ENCODE peak calls at places on chromosomes 12 and 14, in six cellular contexts. One of them, this sample, is unnamed.

GRCh38 chr14:28767851-28768548 is 1.4 kb downstream of the FOXG1 start:
- DNase-seq in cardiac muscle cell: no peak
- DNase-seq in NB4: no peak
- DNase-seq in astrocyte of the cerebellum: no peak
- DNase-seq in endodermal cell: peak
- DNase-seq in astrocyte of the spinal cord: no peak
- DNase-seq in this sample: no peak

GRCh38 chr12:40993158-40993557 is 195.0 kb upstream of the PDZRN4 start:
- DNase-seq in cardiac muscle cell: no peak
- DNase-seq in NB4: no peak
- DNase-seq in astrocyte of the cerebellum: no peak
- DNase-seq in endodermal cell: no peak
- DNase-seq in astrocyte of the spinal cord: no peak
- DNase-seq in this sample: no peak

GRCh38 chr14:90599339-90599738 is 202.5 kb downstream of the CALM1 start:
- DNase-seq in cardiac muscle cell: no peak
- DNase-seq in NB4: no peak
- DNase-seq in astrocyte of the cerebellum: no peak
- DNase-seq in endodermal cell: no peak
- DNase-seq in astrocyte of the spinal cord: no peak
- DNase-seq in this sample: no peak

GRCh38 chr12:49838973-49839633 is 3.8 kb downstream of the BCDIN3D start:
- DNase-seq in cardiac muscle cell: peak
- DNase-seq in NB4: peak
- DNase-seq in astrocyte of the cerebellum: no peak
- DNase-seq in endodermal cell: peak
- DNase-seq in astrocyte of the spinal cord: peak
- DNase-seq in this sample: no peak

GRCh38 chr12:11686135-11686534 is 36.7 kb downstream of the ETV6 start:
- DNase-seq in cardiac muscle cell: no peak
- DNase-seq in NB4: no peak
- DNase-seq in astrocyte of the cerebellum: no peak
- DNase-seq in endodermal cell: no peak
- DNase-seq in astrocyte of the spinal cord: no peak
- DNase-seq in this sample: no peak

GRCh38 chr14:99628832-99629618 is 15.9 kb upstream of the HHIPL1 start:
- DNase-seq in cardiac muscle cell: peak
- DNase-seq in NB4: peak
- DNase-seq in astrocyte of the cerebellum: no peak
- DNase-seq in endodermal cell: peak
- DNase-seq in astrocyte of the spinal cord: peak
- DNase-seq in this sample: no peak

GRCh38 chr12:40569626-40570179 is 122.5 kb upstream of the CNTN1 start:
- DNase-seq in cardiac muscle cell: no peak
- DNase-seq in NB4: no peak
- DNase-seq in astrocyte of the cerebellum: no peak
- DNase-seq in endodermal cell: no peak
- DNase-seq in astrocyte of the spinal cord: no peak
- DNase-seq in this sample: no peak

GRCh38 chr12:94267530-94267877 is 119.1 kb downstream of the PLXNC1 start:
- DNase-seq in cardiac muscle cell: no peak
- DNase-seq in NB4: no peak
- DNase-seq in astrocyte of the cerebellum: no peak
- DNase-seq in endodermal cell: peak
- DNase-seq in astrocyte of the spinal cord: no peak
- DNase-seq in this sample: no peak

GRCh38 chr12:69837191-69838085 is 12.4 kb downstream of the MYRFL start:
- DNase-seq in cardiac muscle cell: no peak
- DNase-seq in NB4: peak
- DNase-seq in astrocyte of the cerebellum: no peak
- DNase-seq in endodermal cell: no peak
- DNase-seq in astrocyte of the spinal cord: no peak
- DNase-seq in this sample: no peak

GRCh38 chr14:60658909-60659585 is 9.8 kb upstream of the SIX1 start:
- DNase-seq in cardiac muscle cell: no peak
- DNase-seq in NB4: no peak
- DNase-seq in astrocyte of the cerebellum: no peak
- DNase-seq in endodermal cell: no peak
- DNase-seq in astrocyte of the spinal cord: no peak
- DNase-seq in this sample: no peak

GRCh38 chr14:104770072-104770579 is 17.2 kb downstream of the SIVA1 start:
- DNase-seq in cardiac muscle cell: no peak
- DNase-seq in NB4: no peak
- DNase-seq in astrocyte of the cerebellum: no peak
- DNase-seq in endodermal cell: no peak
- DNase-seq in astrocyte of the spinal cord: no peak
- DNase-seq in this sample: no peak

GRCh38 chr14:104724407-104724980 is 465 bp downstream of the ADSS1 start:
- DNase-seq in cardiac muscle cell: peak
- DNase-seq in NB4: no peak
- DNase-seq in astrocyte of the cerebellum: no peak
- DNase-seq in endodermal cell: no peak
- DNase-seq in astrocyte of the spinal cord: no peak
- DNase-seq in this sample: no peak

GRCh38 chr12:117284160-117284559 is 77.3 kb downstream of the NOS1 start:
- DNase-seq in cardiac muscle cell: no peak
- DNase-seq in NB4: no peak
- DNase-seq in astrocyte of the cerebellum: no peak
- DNase-seq in endodermal cell: no peak
- DNase-seq in astrocyte of the spinal cord: no peak
- DNase-seq in this sample: no peak

GRCh38 chr12:83128529-83128928 is 441.8 kb downstream of the TMTC2 start:
- DNase-seq in cardiac muscle cell: no peak
- DNase-seq in NB4: no peak
- DNase-seq in astrocyte of the cerebellum: no peak
- DNase-seq in endodermal cell: no peak
- DNase-seq in astrocyte of the spinal cord: no peak
- DNase-seq in this sample: no peak

GRCh38 chr12:104643921-104644669 is 187.3 kb downstream of the CHST11 start:
- DNase-seq in cardiac muscle cell: no peak
- DNase-seq in NB4: no peak
- DNase-seq in astrocyte of the cerebellum: no peak
- DNase-seq in endodermal cell: no peak
- DNase-seq in astrocyte of the spinal cord: no peak
- DNase-seq in this sample: no peak

GRCh38 chr14:28896337-28896736 is 129.8 kb downstream of the FOXG1 start:
- DNase-seq in cardiac muscle cell: no peak
- DNase-seq in NB4: no peak
- DNase-seq in astrocyte of the cerebellum: no peak
- DNase-seq in endodermal cell: no peak
- DNase-seq in astrocyte of the spinal cord: no peak
- DNase-seq in this sample: no peak

GRCh38 chr14:32588448-32589320 is 259.6 kb downstream of the AKAP6 start:
- DNase-seq in cardiac muscle cell: peak
- DNase-seq in NB4: peak
- DNase-seq in astrocyte of the cerebellum: peak
- DNase-seq in endodermal cell: peak
- DNase-seq in astrocyte of the spinal cord: peak
- DNase-seq in this sample: no peak

GRCh38 chr12:69056743-69057515 is 124.0 kb upstream of the CPM start:
- DNase-seq in cardiac muscle cell: no peak
- DNase-seq in NB4: no peak
- DNase-seq in astrocyte of the cerebellum: peak
- DNase-seq in endodermal cell: no peak
- DNase-seq in astrocyte of the spinal cord: peak
- DNase-seq in this sample: peak

GRCh38 chr12:102539651-102540553 is 59.5 kb upstream of the IGF1 start:
- DNase-seq in cardiac muscle cell: peak
- DNase-seq in NB4: no peak
- DNase-seq in astrocyte of the cerebellum: no peak
- DNase-seq in endodermal cell: peak
- DNase-seq in astrocyte of the spinal cord: no peak
- DNase-seq in this sample: peak

GRCh38 chr12:110253176-110253575 is 27.9 kb upstream of the ATP2A2 start:
- DNase-seq in cardiac muscle cell: peak
- DNase-seq in NB4: peak
- DNase-seq in astrocyte of the cerebellum: no peak
- DNase-seq in endodermal cell: peak
- DNase-seq in astrocyte of the spinal cord: peak
- DNase-seq in this sample: no peak

GRCh38 chr14:21072102-21072501 is 2.0 kb downstream of the ARHGEF40 start:
- DNase-seq in cardiac muscle cell: no peak
- DNase-seq in NB4: peak
- DNase-seq in astrocyte of the cerebellum: no peak
- DNase-seq in endodermal cell: no peak
- DNase-seq in astrocyte of the spinal cord: peak
- DNase-seq in this sample: no peak
- H3K4me3 ChIP-seq in cardiac muscle cell: no peak
- H3K4me3 ChIP-seq in NB4: peak
- H3K4me3 ChIP-seq in astrocyte of the cerebellum: peak
- H3K4me3 ChIP-seq in endodermal cell: peak
- H3K4me3 ChIP-seq in astrocyte of the spinal cord: peak
- H3K4me3 ChIP-seq in this sample: peak

GRCh38 chr14:74610199-74610865 is 1.7 kb downstream of the LTBP2 start:
- DNase-seq in cardiac muscle cell: no peak
- DNase-seq in NB4: no peak
- DNase-seq in astrocyte of the cerebellum: no peak
- DNase-seq in endodermal cell: no peak
- DNase-seq in astrocyte of the spinal cord: no peak
- DNase-seq in this sample: no peak

GRCh38 chr14:74606727-74607126 is 5.3 kb downstream of the LTBP2 start:
- DNase-seq in cardiac muscle cell: no peak
- DNase-seq in NB4: no peak
- DNase-seq in astrocyte of the cerebellum: no peak
- DNase-seq in endodermal cell: no peak
- DNase-seq in astrocyte of the spinal cord: no peak
- DNase-seq in this sample: no peak

GRCh38 chr14:74610866-74611671 is 968 bp downstream of the LTBP2 start:
- DNase-seq in cardiac muscle cell: no peak
- DNase-seq in NB4: no peak
- DNase-seq in astrocyte of the cerebellum: no peak
- DNase-seq in endodermal cell: peak
- DNase-seq in astrocyte of the spinal cord: peak
- DNase-seq in this sample: no peak

GRCh38 chr14:74609721-74610120 is 2.3 kb downstream of the LTBP2 start:
- DNase-seq in cardiac muscle cell: no peak
- DNase-seq in NB4: no peak
- DNase-seq in astrocyte of the cerebellum: no peak
- DNase-seq in endodermal cell: no peak
- DNase-seq in astrocyte of the spinal cord: peak
- DNase-seq in this sample: no peak

DNA sequence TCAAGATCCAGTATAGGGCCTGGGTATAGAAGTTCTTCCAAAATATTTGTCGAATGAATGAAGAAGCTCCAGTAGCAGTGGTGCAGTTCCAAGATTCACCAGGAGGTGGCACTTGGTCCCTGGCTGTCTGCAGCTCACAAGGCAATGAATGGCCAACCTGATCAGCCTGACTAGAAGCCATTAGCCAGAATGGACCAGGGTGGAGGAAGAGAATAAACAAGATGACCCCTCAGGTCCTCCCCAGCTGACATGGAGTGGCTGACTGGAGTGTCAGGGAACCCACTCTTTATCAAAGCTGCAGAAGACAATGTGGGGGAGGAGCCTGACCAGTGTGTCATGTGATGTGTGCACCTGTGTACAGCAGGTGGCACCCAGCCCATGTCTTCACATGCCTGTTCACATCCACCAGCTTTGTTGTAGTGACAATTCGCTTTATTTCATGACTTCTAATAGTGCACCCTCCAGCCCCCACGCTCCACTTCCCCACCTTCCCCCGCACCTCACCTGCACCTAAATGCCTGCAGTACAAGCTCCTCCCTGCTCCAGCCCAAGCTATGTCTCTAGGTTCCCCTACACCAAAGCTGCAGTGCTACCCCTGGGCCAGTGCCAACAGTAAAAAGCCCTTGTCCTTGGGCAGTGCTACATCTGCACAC is 3.0 kb downstream of the LTBP2 start:
- DNase-seq in cardiac muscle cell: peak
- DNase-seq in NB4: peak
- DNase-seq in astrocyte of the cerebellum: peak
- DNase-seq in endodermal cell: peak
- DNase-seq in astrocyte of the spinal cord: peak
- DNase-seq in this sample: peak
- TF ChIP-seq CTCF in cardiac muscle cell: peak
- TF ChIP-seq CTCF in NB4: peak
- TF ChIP-seq CTCF in astrocyte of the cerebellum: peak
- TF ChIP-seq CTCF in endodermal cell: peak
- TF ChIP-seq CTCF in astrocyte of the spinal cord: peak
- TF ChIP-seq CTCF in this sample: peak

GRCh38 chr12:57745485-57745881 is 644 bp downstream of the TSPAN31 start:
- DNase-seq in cardiac muscle cell: no peak
- DNase-seq in NB4: peak
- DNase-seq in astrocyte of the cerebellum: no peak
- DNase-seq in endodermal cell: peak
- DNase-seq in astrocyte of the spinal cord: no peak
- DNase-seq in this sample: no peak

GRCh38 chr12:57744777-57745484 is at the start of gene TSPAN31:
- DNase-seq in cardiac muscle cell: peak
- DNase-seq in NB4: peak
- DNase-seq in astrocyte of the cerebellum: peak
- DNase-seq in endodermal cell: peak
- DNase-seq in astrocyte of the spinal cord: peak
- DNase-seq in this sample: peak

GRCh38 chr12:57744194-57744776 is 554 bp upstream of the TSPAN31 start:
- DNase-seq in cardiac muscle cell: no peak
- DNase-seq in NB4: no peak
- DNase-seq in astrocyte of the cerebellum: no peak
- DNase-seq in endodermal cell: no peak
- DNase-seq in astrocyte of the spinal cord: no peak
- DNase-seq in this sample: no peak

GRCh38 chr12:57743769-57744168 is 1.1 kb upstream of the TSPAN31 start:
- DNase-seq in cardiac muscle cell: no peak
- DNase-seq in NB4: no peak
- DNase-seq in astrocyte of the cerebellum: no peak
- DNase-seq in endodermal cell: no peak
- DNase-seq in astrocyte of the spinal cord: no peak
- DNase-seq in this sample: no peak

GRCh38 chr12:57746025-57746424 is 1.2 kb downstream of the TSPAN31 start:
- DNase-seq in cardiac muscle cell: no peak
- DNase-seq in NB4: no peak
- DNase-seq in astrocyte of the cerebellum: no peak
- DNase-seq in endodermal cell: no peak
- DNase-seq in astrocyte of the spinal cord: no peak
- DNase-seq in this sample: no peak
- H3K4me3 ChIP-seq in cardiac muscle cell: no peak
- H3K4me3 ChIP-seq in NB4: peak
- H3K4me3 ChIP-seq in astrocyte of the cerebellum: peak
- H3K4me3 ChIP-seq in endodermal cell: peak
- H3K4me3 ChIP-seq in astrocyte of the spinal cord: peak
- H3K4me3 ChIP-seq in this sample: peak

GRCh38 chr14:37569729-37570128 is 25.3 kb downstream of the FOXA1 start:
- DNase-seq in cardiac muscle cell: no peak
- DNase-seq in NB4: no peak
- DNase-seq in astrocyte of the cerebellum: no peak
- DNase-seq in endodermal cell: no peak
- DNase-seq in astrocyte of the spinal cord: no peak
- DNase-seq in this sample: no peak

GRCh38 chr14:37563189-37563588 is 31.9 kb downstream of the FOXA1 start:
- DNase-seq in cardiac muscle cell: no peak
- DNase-seq in NB4: no peak
- DNase-seq in astrocyte of the cerebellum: no peak
- DNase-seq in endodermal cell: no peak
- DNase-seq in astrocyte of the spinal cord: no peak
- DNase-seq in this sample: no peak

GRCh38 chr14:37566811-37567371 is 28.2 kb downstream of the FOXA1 start:
- DNase-seq in cardiac muscle cell: no peak
- DNase-seq in NB4: no peak
- DNase-seq in astrocyte of the cerebellum: no peak
- DNase-seq in endodermal cell: no peak
- DNase-seq in astrocyte of the spinal cord: peak
- DNase-seq in this sample: no peak

GRCh38 chr14:37571391-37571790 is 23.7 kb downstream of the FOXA1 start:
- DNase-seq in cardiac muscle cell: no peak
- DNase-seq in NB4: no peak
- DNase-seq in astrocyte of the cerebellum: no peak
- DNase-seq in endodermal cell: no peak
- DNase-seq in astrocyte of the spinal cord: no peak
- DNase-seq in this sample: no peak

GRCh38 chr14:37565550-37565949 is 29.5 kb downstream of the FOXA1 start:
- DNase-seq in cardiac muscle cell: no peak
- DNase-seq in NB4: no peak
- DNase-seq in astrocyte of the cerebellum: no peak
- DNase-seq in endodermal cell: no peak
- DNase-seq in astrocyte of the spinal cord: no peak
- DNase-seq in this sample: no peak
- TF ChIP-seq CTCF in cardiac muscle cell: peak
- TF ChIP-seq CTCF in NB4: no peak
- TF ChIP-seq CTCF in astrocyte of the cerebellum: peak
- TF ChIP-seq CTCF in endodermal cell: peak
- TF ChIP-seq CTCF in astrocyte of the spinal cord: peak
- TF ChIP-seq CTCF in this sample: peak

This sample was measured in HFF-Myc.